ENCODE peak calls at places on chromosome 12, in ten cellular contexts. B, K, I, T, W, H, R, L, S and J are unnamed samples.

GRCh38 chr12:44286336-44286735 is 450.5 kb downstream of the TMEM117 start:
- DNase-seq in B (no peak), K (peak), I (peak), T (no peak), W (no peak), H (no peak), R (no peak), L (no peak), S (no peak), J (no peak)

GRCh38 chr12:130603566-130603965 is 112.5 kb downstream of the RIMBP2 start:
- DNase-seq in B (no peak), K (no peak), I (no peak), T (no peak), W (no peak), H (no peak), R (no peak), L (no peak), S (no peak), J (no peak)

GRCh38 chr12:74646831-74647230 is 109.2 kb downstream of the ATXN7L3B start:
- DNase-seq in B (no peak), K (no peak), I (peak), T (no peak), W (no peak), H (no peak), R (no peak), L (no peak), S (no peak), J (no peak)

GRCh38 chr12:105977256-105978051 is 161.3 kb downstream of the NUAK1 start:
- DNase-seq in B (no peak), K (peak), I (peak), T (no peak), W (no peak), H (no peak), R (no peak), L (no peak), S (no peak), J (peak)

GRCh38 chr12:14643247-14643646 is 53.2 kb downstream of the GUCY2C start:
- DNase-seq in B (no peak), K (no peak), I (peak), T (no peak), W (no peak), H (no peak), R (no peak), L (no peak), S (no peak), J (no peak)

GRCh38 chr12:7923241-7924236 is 12.4 kb downstream of the SLC2A3 start:
- DNase-seq in B (no peak), K (no peak), I (no peak), T (no peak), W (no peak), H (no peak), R (no peak), L (no peak), S (no peak), J (no peak)

GRCh38 chr12:6097384-6097783 is 27.1 kb downstream of the VWF start:
- DNase-seq in B (no peak), K (peak), I (no peak), T (no peak), W (no peak), H (no peak), R (no peak), L (no peak), S (no peak), J (peak)

GRCh38 chr12:64894827-64895475 is 70.5 kb downstream of the TBC1D30 start:
- DNase-seq in B (no peak), K (peak), I (no peak), T (no peak), W (no peak), H (no peak), R (no peak), L (no peak), S (no peak), J (no peak)

GRCh38 chr12:32273712-32274111 is 125.6 kb upstream of the FGD4 start:
- DNase-seq in B (peak), K (no peak), I (no peak), T (no peak), W (no peak), H (no peak), R (no peak), L (no peak), S (no peak), J (no peak)

GRCh38 chr12:40691913-40692616 is at the start of gene CNTN1:
- DNase-seq in B (peak), K (peak), I (peak), T (peak), W (peak), H (peak), R (peak), L (peak), S (peak), J (no peak)

GRCh38 chr12:25648460-25648859 is 95.4 kb upstream of the LMNTD1 start:
- DNase-seq in B (peak), K (peak), I (peak), T (no peak), W (peak), H (peak), R (peak), L (no peak), S (peak), J (peak)

GRCh38 chr12:71392521-71393145 is 47.0 kb upstream of the LGR5 start:
- DNase-seq in B (no peak), K (peak), I (peak), T (no peak), W (no peak), H (no peak), R (peak), L (no peak), S (peak), J (peak)

GRCh38 chr12:104723895-104724294 is 234.2 kb downstream of the SLC41A2 start:
- DNase-seq in B (no peak), K (no peak), I (no peak), T (no peak), W (no peak), H (no peak), R (no peak), L (no peak), S (no peak), J (no peak)

GRCh38 chr12:111616177-111616623 is 17.1 kb upstream of the ATXN2 start:
- DNase-seq in B (no peak), K (peak), I (peak), T (no peak), W (no peak), H (no peak), R (no peak), L (peak), S (no peak), J (no peak)

GRCh38 chr12:70507442-70507841 is 129.8 kb downstream of the PTPRB start:
- DNase-seq in B (no peak), K (no peak), I (peak), T (no peak), W (no peak), H (no peak), R (no peak), L (no peak), S (no peak), J (no peak)

GRCh38 chr12:132327351-132328171 is 1.8 kb downstream of the GALNT9 start:
- DNase-seq in B (no peak), K (peak), I (peak), T (no peak), W (peak), H (peak), R (peak), L (peak), S (no peak), J (peak)

GRCh38 chr12:49567611-49568441 is at the start of gene MCRS1:
- DNase-seq in B (peak), K (peak), I (peak), T (peak), W (peak), H (peak), R (peak), L (peak), S (peak), J (peak)

GRCh38 chr12:121560392-121561021 is 20.3 kb downstream of the KDM2B start:
- DNase-seq in B (no peak), K (no peak), I (no peak), T (no peak), W (no peak), H (no peak), R (no peak), L (no peak), S (no peak), J (no peak)

GRCh38 chr12:49796606-49797451 is 31.4 kb downstream of the NCKAP5L start:
- DNase-seq in B (no peak), K (no peak), I (no peak), T (no peak), W (no peak), H (no peak), R (no peak), L (no peak), S (no peak), J (no peak)

GRCh38 chr12:110966081-110966760 is 45.8 kb upstream of the MYL2 start:
- DNase-seq in B (no peak), K (no peak), I (peak), T (no peak), W (no peak), H (no peak), R (no peak), L (no peak), S (no peak), J (no peak)

GRCh38 chr12:74317078-74317581 is 220.5 kb upstream of the ATXN7L3B start:
- DNase-seq in B (peak), K (no peak), I (peak), T (no peak), W (no peak), H (no peak), R (peak), L (peak), S (peak), J (no peak)

GRCh38 chr12:65822732-65823480 is 1.4 kb upstream of the HMGA2 start:
- DNase-seq in B (no peak), K (no peak), I (peak), T (peak), W (no peak), H (no peak), R (peak), L (peak), S (peak), J (peak)

GRCh38 chr12:42216737-42217136 is 21.3 kb downstream of the YAF2 start:
- DNase-seq in B (no peak), K (no peak), I (no peak), T (no peak), W (no peak), H (no peak), R (no peak), L (no peak), S (no peak), J (no peak)

GRCh38 chr12:111275308-111275707 is 93.6 kb downstream of the PHETA1 start:
- DNase-seq in B (no peak), K (no peak), I (no peak), T (no peak), W (no peak), H (no peak), R (no peak), L (no peak), S (no peak), J (no peak)

GRCh38 chr12:103442822-103443221 is 52.9 kb downstream of the C12orf42 start:
- DNase-seq in B (no peak), K (no peak), I (no peak), T (no peak), W (no peak), H (no peak), R (no peak), L (no peak), S (no peak), J (no peak)

GRCh38 chr12:12207746-12208145 is 59.1 kb downstream of the LRP6 start:
- DNase-seq in B (no peak), K (no peak), I (peak), T (no peak), W (no peak), H (no peak), R (no peak), L (no peak), S (no peak), J (no peak)

GRCh38 chr12:57764662-57765002 is 2.2 kb downstream of the CYP27B1 start:
- DNase-seq in B (no peak), K (no peak), I (no peak), T (no peak), W (no peak), H (no peak), R (no peak), L (no peak), S (peak), J (no peak)

GRCh38 chr12:31002999-31003398 is 70.7 kb upstream of the DDX11 start:
- DNase-seq in B (no peak), K (peak), I (no peak), T (peak), W (no peak), H (peak), R (no peak), L (no peak), S (no peak), J (no peak)

GRCh38 chr12:109291531-109292341 is 17.3 kb downstream of the FOXN4 start:
- DNase-seq in B (peak), K (peak), I (peak), T (peak), W (peak), H (no peak), R (no peak), L (no peak), S (peak), J (peak)

GRCh38 chr12:31324845-31325523 is 966 bp downstream of the SINHCAF start:
- DNase-seq in B (peak), K (peak), I (peak), T (peak), W (peak), H (peak), R (peak), L (peak), S (peak), J (no peak)

GRCh38 chr12:78622529-78623221 is 241.9 kb upstream of the SYT1 start:
- DNase-seq in B (no peak), K (no peak), I (no peak), T (no peak), W (no peak), H (no peak), R (no peak), L (no peak), S (no peak), J (no peak)

GRCh38 chr12:34396861-34397590 is 374.7 kb downstream of the ALG10 start:
- DNase-seq in B (peak), K (no peak), I (no peak), T (peak), W (peak), H (peak), R (no peak), L (peak), S (peak), J (no peak)

GRCh38 chr12:106147956-106148355 is 9.2 kb upstream of the NUAK1 start:
- DNase-seq in B (peak), K (no peak), I (no peak), T (no peak), W (no peak), H (no peak), R (no peak), L (peak), S (peak), J (no peak)

GRCh38 chr12:3319723-3320492 is 171.1 kb upstream of the PRMT8 start:
- DNase-seq in B (no peak), K (no peak), I (no peak), T (no peak), W (no peak), H (no peak), R (peak), L (no peak), S (no peak), J (no peak)
- TF ChIP-seq CTCF in B (no peak), K (no peak), I (no peak), T (no peak), W (no peak), H (no peak), R (no peak), L (no peak), S (no peak), J (no peak)

DNA sequence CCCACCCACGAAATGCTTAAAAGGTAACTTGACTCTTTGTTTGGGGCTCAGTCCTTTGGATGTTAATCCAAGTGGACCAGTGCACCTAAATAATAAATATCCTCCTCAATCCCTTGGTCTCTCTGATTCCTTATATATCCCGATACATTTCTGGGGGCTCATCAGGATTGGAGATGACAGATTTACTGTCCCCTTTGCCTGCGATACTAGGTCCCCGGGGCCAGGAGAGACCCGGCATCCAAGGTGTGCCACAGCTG is 26.2 kb downstream of the KLRK1 start:
- DNase-seq in B (no peak), K (no peak), I (no peak), T (no peak), W (no peak), H (no peak), R (no peak), L (no peak), S (no peak), J (no peak)
- H3K4me3 ChIP-seq in B (peak), K (peak), I (no peak), T (no peak), W (no peak), H (peak), R (no peak), L (peak), S (no peak), J (peak)

GRCh38 chr12:63845726-63846125 is 1.2 kb downstream of the SRGAP1 start:
- DNase-seq in B (no peak), K (peak), I (peak), T (no peak), W (no peak), H (no peak), R (no peak), L (no peak), S (no peak), J (no peak)

GRCh38 chr12:63843613-63844390 is 698 bp upstream of the SRGAP1 start:
- DNase-seq in B (peak), K (peak), I (peak), T (peak), W (peak), H (peak), R (peak), L (peak), S (peak), J (peak)

GRCh38 chr12:63844391-63845341 is at the start of gene SRGAP1:
- DNase-seq in B (peak), K (peak), I (peak), T (peak), W (peak), H (peak), R (no peak), L (peak), S (peak), J (no peak)

GRCh38 chr12:63848450-63848849 is 4.0 kb downstream of the SRGAP1 start:
- DNase-seq in B (no peak), K (no peak), I (no peak), T (no peak), W (no peak), H (no peak), R (no peak), L (no peak), S (no peak), J (no peak)

GRCh38 chr12:63846249-63846967 is 1.9 kb downstream of the SRGAP1 start:
- DNase-seq in B (no peak), K (peak), I (no peak), T (no peak), W (no peak), H (no peak), R (no peak), L (no peak), S (no peak), J (no peak)
- TF ChIP-seq CTCF in B (no peak), K (peak), I (no peak), T (no peak), W (no peak), H (no peak), R (peak), L (no peak), S (no peak), J (no peak)

GRCh38 chr12:91778938-91779400 is 366.7 kb downstream of the BTG1 start:
- DNase-seq in B (no peak), K (peak), I (peak), T (no peak), W (peak), H (no peak), R (peak), L (peak), S (no peak), J (peak)
- H3K4me3 ChIP-seq in B (no peak), K (no peak), I (no peak), T (no peak), W (no peak), H (no peak), R (peak), L (no peak), S (no peak), J (no peak)

DNA sequence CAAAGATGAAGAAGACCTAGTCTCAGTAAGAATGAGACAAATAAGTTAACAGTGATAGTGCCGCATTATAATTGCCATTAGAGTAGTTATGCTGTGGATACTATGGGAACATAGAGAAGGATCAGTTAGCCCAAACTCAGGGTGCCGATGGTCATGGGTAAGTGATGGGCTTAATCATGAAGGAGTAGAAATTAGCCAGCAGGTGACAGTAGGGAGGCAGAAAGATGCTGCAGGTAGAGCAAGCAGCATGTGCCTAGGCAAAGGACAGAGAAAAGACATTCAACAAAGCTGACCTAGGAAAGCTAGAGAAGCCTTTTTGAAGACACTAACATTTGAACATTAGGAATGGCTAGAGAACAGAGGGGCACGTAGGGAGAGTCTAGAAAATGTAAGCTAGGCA is 30.6 kb upstream of the PTPRQ start:
- DNase-seq in B (no peak), K (no peak), I (no peak), T (no peak), W (no peak), H (no peak), R (no peak), L (no peak), S (no peak), J (no peak)
- TF ChIP-seq CTCF in B (no peak), K (no peak), I (no peak), T (no peak), W (no peak), H (no peak), R (peak), L (no peak), S (no peak), J (peak)

DNA sequence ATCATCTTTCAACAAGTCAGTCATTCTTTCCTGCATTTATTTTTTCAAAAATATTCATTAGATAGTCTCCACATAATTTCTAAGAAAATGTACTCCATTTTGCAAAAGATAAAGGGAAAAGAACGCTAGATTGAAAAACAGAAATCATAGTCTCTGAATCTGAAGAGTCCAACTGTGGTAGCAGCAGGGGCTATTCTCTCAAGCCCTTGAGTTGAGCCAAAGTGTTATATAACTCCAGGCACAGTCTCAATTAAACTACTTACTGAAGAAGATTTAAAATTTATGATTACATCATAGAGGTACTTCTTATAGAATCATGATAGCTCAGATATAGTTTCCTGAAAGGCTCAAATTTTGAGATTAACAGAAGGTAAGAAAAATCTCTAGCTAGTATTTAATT is 5.8 kb downstream of the LDHB start:
- DNase-seq in B (no peak), K (no peak), I (no peak), T (no peak), W (no peak), H (no peak), R (no peak), L (no peak), S (no peak), J (no peak)
- H3K4me3 ChIP-seq in B (peak), K (no peak), I (no peak), T (no peak), W (no peak), H (no peak), R (no peak), L (no peak), S (no peak), J (no peak)

GRCh38 chr12:72876092-72876491 is 603.9 kb downstream of the TRHDE start:
- DNase-seq in B (no peak), K (no peak), I (no peak), T (no peak), W (no peak), H (no peak), R (no peak), L (no peak), S (no peak), J (no peak)
- TF ChIP-seq CTCF in B (no peak), K (no peak), I (no peak), T (no peak), W (no peak), H (no peak), R (no peak), L (no peak), S (no peak), J (no peak)

GRCh38 chr12:113462117-113462774 is 9.4 kb downstream of the LHX5 start:
- DNase-seq in B (peak), K (peak), I (peak), T (peak), W (peak), H (peak), R (peak), L (peak), S (peak), J (peak)

GRCh38 chr12:113464852-113465719 is 6.6 kb downstream of the LHX5 start:
- DNase-seq in B (no peak), K (no peak), I (no peak), T (no peak), W (no peak), H (no peak), R (no peak), L (no peak), S (no peak), J (no peak)

GRCh38 chr12:113463746-113464743 is 7.6 kb downstream of the LHX5 start:
- DNase-seq in B (no peak), K (no peak), I (no peak), T (no peak), W (no peak), H (no peak), R (no peak), L (no peak), S (no peak), J (no peak)

GRCh38 chr12:113461666-113462065 is 10.0 kb downstream of the LHX5 start:
- DNase-seq in B (no peak), K (peak), I (peak), T (no peak), W (no peak), H (no peak), R (peak), L (no peak), S (no peak), J (no peak)

GRCh38 chr12:113462880-113463745 is 8.6 kb downstream of the LHX5 start:
- DNase-seq in B (no peak), K (no peak), I (no peak), T (no peak), W (no peak), H (no peak), R (no peak), L (no peak), S (no peak), J (no peak)
- H3K4me3 ChIP-seq in B (peak), K (no peak), I (peak), T (no peak), W (no peak), H (peak), R (peak), L (no peak), S (no peak), J (no peak)

GRCh38 chr12:68871899-68872298 is 61.1 kb downstream of the CPM start:
- DNase-seq in B (no peak), K (no peak), I (peak), T (no peak), W (no peak), H (no peak), R (no peak), L (no peak), S (no peak), J (no peak)
- TF ChIP-seq CTCF in B (no peak), K (peak), I (peak), T (no peak), W (no peak), H (peak), R (peak), L (no peak), S (no peak), J (peak)